ENCODE peak calls at places on chromosomes 13 and 19, in seven cellular contexts. Z is A549; H is effector memory CD4-positive, alpha-beta T cell; J is naive thymus-derived CD4-positive, alpha-beta T cell; M is CD4-positive, alpha-beta memory T cell; A is CD8-positive, alpha-beta memory T cell; W is HL-60. K is an unnamed sample.

GRCh38 chr13:85575110-85575509 is 224.1 kb downstream of the SLITRK6 start:
- DNase-seq in Z (no peak), H (no peak), J (no peak), M (no peak), A (no peak), W (no peak), K (no peak)

GRCh38 chr13:97340399-97340798 is 93.6 kb upstream of the RAP2A start:
- DNase-seq in Z (no peak), H (no peak), J (no peak), M (no peak), A (no peak), W (no peak), K (no peak)

GRCh38 chr13:99057310-99057975 is 79.6 kb upstream of the DOCK9 start:
- DNase-seq in Z (peak; percentile 42), H (no peak), J (no peak), M (no peak), A (no peak), W (no peak), K (no peak)

GRCh38 chr19:17248011-17248776 is 2.5 kb upstream of the NR2F6 start:
- DNase-seq in Z (no peak), H (no peak), J (no peak), M (no peak), A (no peak), W (no peak), K (no peak)

GRCh38 chr13:60303166-60303565 is 93.9 kb upstream of the TDRD3 start:
- DNase-seq in Z (no peak), H (no peak), J (no peak), M (no peak), A (no peak), W (no peak), K (no peak)

GRCh38 chr13:52830946-52831345 is 17.5 kb downstream of the PCDH8 start:
- DNase-seq in Z (no peak), H (no peak), J (no peak), M (no peak), A (no peak), W (no peak), K (no peak)

GRCh38 chr19:1923319-1923718 is 17.7 kb upstream of the CSNK1G2 start:
- DNase-seq in Z (no peak), H (no peak), J (no peak), M (peak; percentile 49), A (no peak), W (peak; percentile 92), K (peak; percentile 69)

GRCh38 chr19:17260842-17261325 is 3.7 kb downstream of the USHBP1 start:
- DNase-seq in Z (peak; percentile 87), H (peak; percentile 83), J (peak; percentile 85), M (peak; percentile 88), A (peak; percentile 82), W (no peak), K (peak; percentile 93)

GRCh38 chr19:48495391-48495790 is 16.2 kb downstream of the LMTK3 start:
- DNase-seq in Z (no peak), H (no peak), J (no peak), M (no peak), A (no peak), W (no peak), K (no peak)

GRCh38 chr13:92225861-92226260 is 827.4 kb downstream of the GPC5 start:
- DNase-seq in Z (no peak), H (no peak), J (no peak), M (no peak), A (no peak), W (no peak), K (no peak)

GRCh38 chr19:41111750-41112295 is 2.4 kb upstream of the CYP2F1 start:
- DNase-seq in Z (no peak), H (no peak), J (no peak), M (no peak), A (no peak), W (no peak), K (no peak)

GRCh38 chr13:51451134-51451466 is 1.7 kb downstream of the INTS6 start:
- DNase-seq in Z (no peak), H (no peak), J (no peak), M (no peak), A (no peak), W (no peak), K (no peak)

GRCh38 chr19:6424190-6424938 is at the start of gene KHSRP:
- DNase-seq in Z (no peak), H (no peak), J (peak; percentile 93), M (no peak), A (peak; percentile 21), W (no peak), K (peak; percentile 51)

GRCh38 chr19:36196249-36196648 is 18.2 kb downstream of the ZNF565 start:
- DNase-seq in Z (no peak), H (no peak), J (no peak), M (no peak), A (no peak), W (no peak), K (peak; percentile 55)

GRCh38 chr13:31038834-31039552 is 106.5 kb downstream of the TEX26 start:
- DNase-seq in Z (no peak), H (no peak), J (no peak), M (no peak), A (no peak), W (peak; percentile 89), K (peak; percentile 72)

GRCh38 chr13:22220186-22221160 is 549.6 kb downstream of the FGF9 start:
- DNase-seq in Z (no peak), H (no peak), J (no peak), M (no peak), A (no peak), W (no peak), K (no peak)

GRCh38 chr13:109344552-109345157 is 441.7 kb downstream of the IRS2 start:
- DNase-seq in Z (peak; percentile 77), H (no peak), J (no peak), M (no peak), A (no peak), W (no peak), K (no peak)

GRCh38 chr19:42132851-42133528 is 744 bp upstream of the POU2F2 start:
- DNase-seq in Z (peak; percentile 61), H (peak; percentile 77), J (peak; percentile 92), M (peak; percentile 84), A (peak; percentile 80), W (peak; percentile 49), K (peak; percentile 92)

GRCh38 chr13:108947551-108948030 is 318.2 kb downstream of the MYO16 start:
- DNase-seq in Z (no peak), H (no peak), J (no peak), M (no peak), A (no peak), W (no peak), K (no peak)

GRCh38 chr19:45051929-45052579 is 13.2 kb downstream of the CLASRP start:
- DNase-seq in Z (no peak), H (no peak), J (no peak), M (no peak), A (no peak), W (no peak), K (peak; percentile 74)

GRCh38 chr19:45046355-45046754 is 7.5 kb downstream of the CLASRP start:
- DNase-seq in Z (no peak), H (no peak), J (no peak), M (no peak), A (no peak), W (no peak), K (no peak)

GRCh38 chr19:45047188-45047797 is 8.4 kb downstream of the CLASRP start:
- DNase-seq in Z (no peak), H (no peak), J (no peak), M (no peak), A (no peak), W (no peak), K (peak; percentile 76)

GRCh38 chr19:45050036-45050435 is 11.2 kb downstream of the CLASRP start:
- DNase-seq in Z (no peak), H (no peak), J (no peak), M (no peak), A (no peak), W (no peak), K (no peak)

DNA sequence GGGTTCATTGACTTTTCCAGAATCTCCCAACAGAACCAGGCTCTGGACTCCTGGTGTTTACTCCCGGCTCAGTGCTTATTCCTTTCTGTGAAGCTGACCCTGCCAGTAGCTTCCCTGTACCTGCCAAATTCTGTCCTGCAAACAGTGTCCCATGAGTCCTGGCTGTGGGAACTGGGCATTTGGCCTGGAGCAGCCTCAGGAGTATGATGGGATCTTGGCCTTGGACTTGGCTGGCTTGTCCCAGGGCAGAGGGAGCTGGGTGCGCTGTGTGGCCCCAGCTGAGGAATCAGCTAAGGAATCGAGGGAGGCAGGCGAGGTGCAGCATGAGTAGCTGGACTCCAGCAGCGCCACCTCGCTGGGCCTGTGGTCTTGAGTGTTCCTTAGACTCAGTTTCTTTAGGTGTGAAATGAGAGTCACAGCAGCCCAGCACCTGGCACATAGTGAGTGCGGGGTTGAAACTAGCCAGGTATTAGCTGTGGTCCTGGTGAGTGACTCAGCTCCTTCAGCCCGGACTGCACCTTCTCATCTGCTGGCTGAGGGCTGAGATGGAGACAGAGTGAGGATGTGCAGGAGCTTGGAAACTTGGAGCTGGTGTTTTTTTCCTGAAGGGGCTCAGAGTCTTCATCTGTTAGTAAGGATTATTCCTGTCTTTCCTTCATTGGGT is 10.4 kb downstream of the CLASRP start:
- DNase-seq in Z (no peak), H (no peak), J (no peak), M (no peak), A (no peak), W (no peak), K (no peak)
- H3K27ac ChIP-seq in Z (no peak overlapping the region), H (peak overlapping the region; percentile 22), J (no peak overlapping the region), M (no peak overlapping the region), A (no peak overlapping the region), W (no peak overlapping the region), K (peak overlapping the region; percentile 88)

DNA sequence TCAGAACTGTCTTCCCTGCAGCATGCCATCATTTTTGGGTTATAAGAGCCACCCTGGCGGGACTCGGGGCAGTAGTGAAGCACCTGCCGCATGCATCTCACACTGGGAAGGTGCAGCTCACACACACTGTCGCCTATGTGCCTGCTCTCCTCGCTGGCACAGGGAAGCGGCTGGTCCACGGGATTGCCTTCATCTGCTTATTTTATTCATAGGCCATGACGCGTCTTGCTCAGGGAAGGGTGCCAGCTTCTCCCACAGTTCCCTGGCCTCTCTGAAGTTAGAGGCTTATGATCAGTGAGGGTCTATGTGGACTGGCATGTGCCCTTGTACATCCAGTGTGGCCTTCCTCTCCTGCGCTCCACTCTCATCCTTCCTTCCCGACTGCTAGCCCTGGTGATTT is 150.0 kb downstream of the KLF12 start:
- DNase-seq in Z (no peak), H (no peak), J (no peak), M (no peak), A (no peak), W (no peak), K (no peak)
- H3K27ac ChIP-seq in Z (no peak overlapping the region), H (peak overlapping the region; percentile 49), J (peak overlapping the region; percentile 82), M (peak overlapping the region; percentile 42), A (no peak overlapping the region), W (no peak overlapping the region), K (no peak overlapping the region)

DNA sequence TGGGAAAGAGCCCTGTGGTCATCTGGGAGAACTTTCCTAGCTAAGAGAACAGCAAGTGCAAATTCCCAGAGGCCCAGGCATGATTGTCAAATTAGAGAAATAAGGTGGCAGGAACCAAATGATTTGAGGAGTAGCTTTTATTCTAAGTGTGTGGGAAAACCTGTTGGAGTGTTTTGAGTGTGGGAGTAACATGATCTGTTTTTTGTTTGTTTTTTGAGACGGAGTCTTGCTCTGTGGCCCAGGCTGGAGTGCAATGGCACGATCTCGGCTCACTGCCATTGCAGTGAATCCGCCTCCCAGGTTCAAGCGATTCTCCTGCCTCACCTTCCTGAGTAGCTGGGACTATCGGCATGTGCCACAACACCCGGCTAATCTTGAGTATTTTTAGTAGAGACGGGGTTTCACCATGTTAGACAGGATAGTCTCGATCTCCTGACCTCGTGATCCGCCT is 2.4 kb downstream of the SAE1 start:
- DNase-seq in Z (no peak), H (no peak), J (no peak), M (no peak), A (no peak), W (no peak), K (no peak)
- H3K27ac ChIP-seq in Z (no peak overlapping the region), H (no peak overlapping the region), J (no peak overlapping the region), M (no peak overlapping the region), A (no peak overlapping the region), W (no peak overlapping the region), K (no peak overlapping the region)

GRCh38 chr13:79711631-79712030 is 230.7 kb downstream of the NDFIP2 start:
- DNase-seq in Z (no peak), H (no peak), J (no peak), M (no peak), A (no peak), W (no peak), K (no peak)
- H3K27ac ChIP-seq in Z (no peak overlapping the region), H (no peak overlapping the region), J (no peak overlapping the region), M (no peak overlapping the region), A (no peak overlapping the region), W (no peak overlapping the region), K (no peak overlapping the region)